ENCODE peak calls at places on chromosomes 16 and 17, in eight cellular contexts. E is frontal cortex, D is islet precursor cell, S is PC-3, U is GM04503, R is mucosa of gallbladder, W is progenitor cell of endocrine pancreas, M is dermis microvascular lymphatic vessel endothelial cell. L is an unnamed sample.

GRCh38 chr17:81309140-81309858 is 14.2 kb upstream of the SLC38A10 start:
- DNase-seq in U (peak), D (peak), E (peak), R (peak), S (peak), W (no peak), M (peak), L (peak)

GRCh38 chr16:80527297-80527696 is 13.5 kb upstream of the DYNLRB2 start:
- DNase-seq in R (no peak), E (no peak), S (peak), U (no peak), M (peak), D (peak), W (peak), L (no peak)

GRCh38 chr17:81282876-81283275 is 12.2 kb downstream of the SLC38A10 start:
- DNase-seq in M (no peak), S (no peak), R (no peak), W (no peak), E (no peak), D (no peak), U (no peak), L (no peak)

GRCh38 chr17:49361129-49361901 is 735 bp downstream of the ZNF652 start:
- DNase-seq in E (peak), D (peak), U (no peak), W (peak), M (no peak), S (peak), R (peak), L (peak)

GRCh38 chr17:43759836-43760235 is 1.2 kb upstream of the SOST start:
- DNase-seq in M (no peak), R (no peak), E (no peak), S (peak), U (no peak), W (no peak), D (no peak), L (no peak)

GRCh38 chr17:3534881-3535252 is 22.7 kb downstream of the TRPV3 start:
- DNase-seq in M (no peak), S (peak), U (no peak), D (peak), E (no peak), W (no peak), R (no peak), L (peak)

GRCh38 chr17:17990282-17990681 is 17.6 kb downstream of the DRC3 start:
- DNase-seq in M (no peak), D (peak), E (no peak), U (no peak), W (no peak), R (no peak), S (peak), L (no peak)

GRCh38 chr17:38579934-38580333 is 25.8 kb downstream of the SRCIN1 start:
- DNase-seq in U (no peak), W (no peak), D (peak), R (no peak), E (peak), M (no peak), S (peak), L (peak)

GRCh38 chr17:18203308-18203707 is 19.7 kb downstream of the ALKBH5 start:
- DNase-seq in M (no peak), E (no peak), U (no peak), D (peak), S (no peak), W (no peak), R (no peak), L (no peak)

GRCh38 chr16:85056211-85056748 is 28.7 kb downstream of the KIAA0513 start:
- DNase-seq in U (no peak), S (no peak), M (no peak), D (peak), R (no peak), E (no peak), W (no peak), L (no peak)

GRCh38 chr17:80960037-80960796 is 31.4 kb upstream of the CHMP6 start:
- DNase-seq in U (no peak), W (no peak), D (no peak), S (no peak), E (no peak), M (no peak), R (no peak), L (no peak)

GRCh38 chr17:44820631-44821196 is 9.4 kb downstream of the GJC1 start:
- DNase-seq in W (no peak), U (peak), S (peak), E (no peak), M (no peak), R (no peak), D (peak), L (no peak)

GRCh38 chr17:57788710-57789109 is 43.6 kb upstream of the CCDC182 start:
- DNase-seq in M (no peak), U (no peak), E (no peak), R (no peak), W (no peak), D (no peak), S (no peak), L (no peak)

GRCh38 chr16:86777098-86777946 is 199.0 kb downstream of the FOXL1 start:
- DNase-seq in U (no peak), E (no peak), M (no peak), W (no peak), R (no peak), S (no peak), D (no peak), L (no peak)

GRCh38 chr17:3685174-3685812 is 10.7 kb downstream of the P2RX5 start:
- DNase-seq in S (no peak), R (no peak), D (no peak), U (no peak), M (no peak), W (no peak), E (no peak), L (no peak)

GRCh38 chr17:4852504-4853075 is 19.4 kb downstream of the MINK1 start:
- DNase-seq in D (no peak), S (peak), R (no peak), W (no peak), E (no peak), M (peak), U (no peak), L (no peak)

GRCh38 chr17:42120161-42121065 is 754 bp downstream of the KAT2A start:
- DNase-seq in U (no peak), D (no peak), M (no peak), S (no peak), E (no peak), R (no peak), W (no peak), L (no peak)

GRCh38 chr16:58815188-58815888 is 81.2 kb upstream of the GOT2 start:
- DNase-seq in U (no peak), R (no peak), E (no peak), S (no peak), M (no peak), D (no peak), W (no peak), L (no peak)

GRCh38 chr17:44556114-44556853 is 1.0 kb upstream of the FZD2 start:
- DNase-seq in W (peak), D (peak), S (peak), E (peak), R (peak), M (no peak), U (no peak), L (peak)

GRCh38 chr16:12611006-12611477 is 192.6 kb downstream of the CPPED1 start:
- DNase-seq in E (no peak), R (no peak), W (no peak), U (no peak), S (no peak), M (no peak), D (peak), L (no peak)

GRCh38 chr17:33381201-33381600 is 88.1 kb upstream of the ASIC2 start:
- DNase-seq in S (no peak), M (no peak), D (peak), U (no peak), E (no peak), W (no peak), R (no peak), L (no peak)

GRCh38 chr17:73342549-73343167 is 30.9 kb upstream of the CDC42EP4 start:
- DNase-seq in U (no peak), W (no peak), R (no peak), D (peak), M (no peak), S (peak), E (no peak), L (no peak)

GRCh38 chr17:50559674-50560184 is 786 bp upstream of the CACNA1G start:
- DNase-seq in S (peak), E (peak), D (peak), W (no peak), M (no peak), R (no peak), U (no peak), L (no peak)

GRCh38 chr16:53159781-53160436 is 105.1 kb downstream of the CHD9 start:
- DNase-seq in M (peak), E (peak), S (peak), U (no peak), R (no peak), W (no peak), D (no peak), L (no peak)

GRCh38 chr16:86505185-86505898 is 5.0 kb upstream of the FOXF1 start:
- DNase-seq in U (no peak), S (no peak), R (no peak), E (no peak), D (no peak), W (no peak), M (no peak), L (no peak)

GRCh38 chr17:81274471-81274855 is 20.6 kb downstream of the SLC38A10 start:
- DNase-seq in D (no peak), E (no peak), U (no peak), R (no peak), S (no peak), W (no peak), M (no peak), L (no peak)

GRCh38 chr17:8337802-8338744 is 1.6 kb upstream of the ODF4 start:
- DNase-seq in E (no peak), M (no peak), R (no peak), W (no peak), U (no peak), D (no peak), S (no peak), L (no peak)

GRCh38 chr16:61684566-61684965 is 351.7 kb downstream of the CDH8 start:
- DNase-seq in E (no peak), U (no peak), W (no peak), D (no peak), R (no peak), M (no peak), S (no peak), L (no peak)

GRCh38 chr17:43584666-43585102 is 38.5 kb upstream of the ETV4 start:
- DNase-seq in R (no peak), D (peak), U (no peak), W (no peak), S (peak), M (no peak), E (no peak), L (no peak)

GRCh38 chr17:72950236-72950931 is 142.1 kb downstream of the SLC39A11 start:
- DNase-seq in D (no peak), M (no peak), U (no peak), E (no peak), R (no peak), W (no peak), S (no peak), L (no peak)

GRCh38 chr16:55685973-55686372 is 30.2 kb downstream of the SLC6A2 start:
- DNase-seq in M (no peak), E (no peak), R (no peak), S (no peak), D (no peak), U (no peak), W (no peak), L (no peak)

GRCh38 chr17:47470836-47471235 is 60.1 kb upstream of the NPEPPS start:
- DNase-seq in E (no peak), D (no peak), M (no peak), S (no peak), U (no peak), R (no peak), W (no peak), L (no peak)

GRCh38 chr17:2797226-2797625 is 988 bp downstream of the RAP1GAP2 start:
- DNase-seq in R (no peak), S (no peak), M (no peak), U (no peak), W (no peak), D (no peak), E (no peak), L (no peak)

GRCh38 chr17:77186141-77186604 is 45.4 kb downstream of the SEC14L1 start:
- DNase-seq in M (no peak), E (no peak), W (no peak), R (no peak), S (no peak), D (no peak), U (no peak), L (no peak)

GRCh38 chr16:66924527-66925321 is 611 bp downstream of the RRAD start:
- DNase-seq in R (no peak), U (no peak), M (no peak), E (peak), S (peak), W (peak), D (peak), L (no peak)

GRCh38 chr17:69501591-69502468 is 87.3 kb downstream of the MAP2K6 start:
- DNase-seq in D (peak), R (peak), E (no peak), M (no peak), U (no peak), S (peak), W (peak), L (peak)

GRCh38 chr17:51166987-51167931 is 1.0 kb downstream of the NME2 start:
- DNase-seq in R (peak), M (no peak), E (peak), S (peak), U (no peak), D (peak), W (peak), L (no peak)